ENCODE peak calls at places on chromosomes 3 and 15, in seven cellular contexts. One of them, this sample, is unnamed.

GRCh38 chr15:58396181-58396580 is 35.6 kb upstream of the LIPC start:
- DNase-seq in epithelial cell of esophagus: peak; percentile 98
- DNase-seq in PC-9: peak; percentile 90
- DNase-seq in bronchial epithelial cell: peak; percentile 97
- DNase-seq in cardiac muscle cell: no peak
- DNase-seq in GM23338: no peak
- DNase-seq in GM12878: no peak
- DNase-seq in this sample: peak; percentile 95

GRCh38 chr3:64648927-64649906 is 38.6 kb downstream of the ADAMTS9 start:
- DNase-seq in epithelial cell of esophagus: no peak
- DNase-seq in PC-9: no peak
- DNase-seq in bronchial epithelial cell: no peak
- DNase-seq in cardiac muscle cell: no peak
- DNase-seq in GM23338: no peak
- DNase-seq in GM12878: no peak
- DNase-seq in this sample: no peak

GRCh38 chr3:196499061-196499460 is 4.5 kb downstream of the RNF168 start:
- DNase-seq in epithelial cell of esophagus: no peak
- DNase-seq in PC-9: peak; percentile 82
- DNase-seq in bronchial epithelial cell: peak; percentile 10
- DNase-seq in cardiac muscle cell: no peak
- DNase-seq in GM23338: no peak
- DNase-seq in GM12878: no peak
- DNase-seq in this sample: no peak

GRCh38 chr3:195239121-195239520 is 31.8 kb downstream of the XXYLT1 start:
- DNase-seq in epithelial cell of esophagus: no peak
- DNase-seq in PC-9: no peak
- DNase-seq in bronchial epithelial cell: no peak
- DNase-seq in cardiac muscle cell: no peak
- DNase-seq in GM23338: no peak
- DNase-seq in GM12878: no peak
- DNase-seq in this sample: no peak

GRCh38 chr15:95609096-95609495 is 721.4 kb upstream of the NR2F2 start:
- DNase-seq in epithelial cell of esophagus: no peak
- DNase-seq in PC-9: no peak
- DNase-seq in bronchial epithelial cell: no peak
- DNase-seq in cardiac muscle cell: no peak
- DNase-seq in GM23338: no peak
- DNase-seq in GM12878: no peak
- DNase-seq in this sample: no peak

GRCh38 chr3:169203631-169204550 is 459.6 kb downstream of the MECOM start:
- DNase-seq in epithelial cell of esophagus: no peak
- DNase-seq in PC-9: no peak
- DNase-seq in bronchial epithelial cell: no peak
- DNase-seq in cardiac muscle cell: no peak
- DNase-seq in GM23338: no peak
- DNase-seq in GM12878: no peak
- DNase-seq in this sample: no peak

GRCh38 chr3:31422237-31422636 is 110.5 kb upstream of the STT3B start:
- DNase-seq in epithelial cell of esophagus: no peak
- DNase-seq in PC-9: no peak
- DNase-seq in bronchial epithelial cell: no peak
- DNase-seq in cardiac muscle cell: no peak
- DNase-seq in GM23338: no peak
- DNase-seq in GM12878: no peak
- DNase-seq in this sample: no peak

GRCh38 chr3:5090197-5090596 is 31.9 kb upstream of the ARL8B start:
- DNase-seq in epithelial cell of esophagus: no peak
- DNase-seq in PC-9: no peak
- DNase-seq in bronchial epithelial cell: no peak
- DNase-seq in cardiac muscle cell: no peak
- DNase-seq in GM23338: no peak
- DNase-seq in GM12878: no peak
- DNase-seq in this sample: no peak

GRCh38 chr15:64905119-64905831 is 6.4 kb upstream of the ANKDD1A start:
- DNase-seq in epithelial cell of esophagus: peak; percentile 63
- DNase-seq in PC-9: no peak
- DNase-seq in bronchial epithelial cell: peak; percentile 34
- DNase-seq in cardiac muscle cell: peak; percentile 91
- DNase-seq in GM23338: peak; percentile 98
- DNase-seq in GM12878: no peak
- DNase-seq in this sample: no peak

GRCh38 chr15:67381416-67382045 is 126.9 kb downstream of the IQCH start:
- DNase-seq in epithelial cell of esophagus: no peak
- DNase-seq in PC-9: no peak
- DNase-seq in bronchial epithelial cell: no peak
- DNase-seq in cardiac muscle cell: no peak
- DNase-seq in GM23338: no peak
- DNase-seq in GM12878: no peak
- DNase-seq in this sample: no peak

GRCh38 chr15:33313491-33313890 is 2.7 kb downstream of the RYR3 start:
- DNase-seq in epithelial cell of esophagus: peak; percentile 52
- DNase-seq in PC-9: peak; percentile 64
- DNase-seq in bronchial epithelial cell: peak; percentile 65
- DNase-seq in cardiac muscle cell: no peak
- DNase-seq in GM23338: no peak
- DNase-seq in GM12878: no peak
- DNase-seq in this sample: no peak
- H3K4me3 ChIP-seq in epithelial cell of esophagus: no peak overlapping the region
- H3K4me3 ChIP-seq in PC-9: no peak overlapping the region
- H3K4me3 ChIP-seq in bronchial epithelial cell: no peak overlapping the region
- H3K4me3 ChIP-seq in cardiac muscle cell: no peak overlapping the region
- H3K4me3 ChIP-seq in GM23338: no peak overlapping the region
- H3K4me3 ChIP-seq in GM12878: no peak overlapping the region
- H3K4me3 ChIP-seq in this sample: no peak overlapping the region

DNA sequence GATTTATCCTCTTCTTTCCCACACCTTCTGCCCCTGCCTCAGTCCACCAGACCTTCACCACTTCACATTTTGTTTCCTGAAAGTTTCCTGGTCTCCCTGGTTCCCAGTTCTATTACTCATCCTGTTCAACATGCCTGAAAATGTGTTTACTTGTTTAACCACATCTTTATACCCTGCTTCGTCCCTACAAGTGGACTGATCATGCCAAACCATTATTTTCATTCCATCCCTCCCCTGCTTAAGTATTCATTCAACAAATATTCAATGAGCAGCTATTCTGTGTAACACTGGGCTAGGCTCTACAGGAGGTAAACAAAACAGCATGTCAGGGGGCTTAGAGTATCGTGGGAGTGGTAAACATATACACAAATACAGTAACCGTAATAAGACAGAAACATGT is 5.5 kb downstream of the MYO5A start:
- DNase-seq in epithelial cell of esophagus: peak; percentile 92
- DNase-seq in PC-9: no peak
- DNase-seq in bronchial epithelial cell: peak; percentile 97
- DNase-seq in cardiac muscle cell: no peak
- DNase-seq in GM23338: no peak
- DNase-seq in GM12878: no peak
- DNase-seq in this sample: peak; percentile 49
- H3K4me3 ChIP-seq in epithelial cell of esophagus: no peak overlapping the region
- H3K4me3 ChIP-seq in PC-9: no peak overlapping the region
- H3K4me3 ChIP-seq in bronchial epithelial cell: no peak overlapping the region
- H3K4me3 ChIP-seq in cardiac muscle cell: no peak overlapping the region
- H3K4me3 ChIP-seq in GM23338: no peak overlapping the region
- H3K4me3 ChIP-seq in GM12878: no peak overlapping the region
- H3K4me3 ChIP-seq in this sample: no peak overlapping the region

GRCh38 chr3:42908675-42909074 is 2.7 kb downstream of the ZNF662 start:
- DNase-seq in epithelial cell of esophagus: no peak
- DNase-seq in PC-9: no peak
- DNase-seq in bronchial epithelial cell: no peak
- DNase-seq in cardiac muscle cell: no peak
- DNase-seq in GM23338: no peak
- DNase-seq in GM12878: no peak
- DNase-seq in this sample: no peak

GRCh38 chr3:42904076-42904475 is 1.9 kb upstream of the ZNF662 start:
- DNase-seq in epithelial cell of esophagus: no peak
- DNase-seq in PC-9: no peak
- DNase-seq in bronchial epithelial cell: no peak
- DNase-seq in cardiac muscle cell: no peak
- DNase-seq in GM23338: no peak
- DNase-seq in GM12878: no peak
- DNase-seq in this sample: no peak

GRCh38 chr3:42905740-42906084 is 230 bp upstream of the ZNF662 start:
- DNase-seq in epithelial cell of esophagus: no peak
- DNase-seq in PC-9: no peak
- DNase-seq in bronchial epithelial cell: no peak
- DNase-seq in cardiac muscle cell: no peak
- DNase-seq in GM23338: no peak
- DNase-seq in GM12878: no peak
- DNase-seq in this sample: no peak

GRCh38 chr3:42906905-42907183 is 902 bp downstream of the ZNF662 start:
- DNase-seq in epithelial cell of esophagus: no peak
- DNase-seq in PC-9: no peak
- DNase-seq in bronchial epithelial cell: no peak
- DNase-seq in cardiac muscle cell: no peak
- DNase-seq in GM23338: no peak
- DNase-seq in GM12878: no peak
- DNase-seq in this sample: no peak

GRCh38 chr3:42906085-42906904 is at the start of gene ZNF662:
- DNase-seq in epithelial cell of esophagus: peak; percentile 53
- DNase-seq in PC-9: peak; percentile 53
- DNase-seq in bronchial epithelial cell: no peak
- DNase-seq in cardiac muscle cell: no peak
- DNase-seq in GM23338: peak; percentile 27
- DNase-seq in GM12878: no peak
- DNase-seq in this sample: no peak
- H3K4me3 ChIP-seq in epithelial cell of esophagus: peak within 1 kb of the TSS; percentile 43
- H3K4me3 ChIP-seq in PC-9: peak within 1 kb of the TSS; percentile 48
- H3K4me3 ChIP-seq in bronchial epithelial cell: peak within 1 kb of the TSS; percentile 43
- H3K4me3 ChIP-seq in cardiac muscle cell: no peak within 1 kb of the TSS
- H3K4me3 ChIP-seq in GM23338: peak within 1 kb of the TSS; percentile 13
- H3K4me3 ChIP-seq in GM12878: no peak within 1 kb of the TSS
- H3K4me3 ChIP-seq in this sample: peak within 1 kb of the TSS; percentile 48

GRCh38 chr3:126355251-126355650 is 2.0 kb downstream of the KLF15 start:
- DNase-seq in epithelial cell of esophagus: no peak
- DNase-seq in PC-9: no peak
- DNase-seq in bronchial epithelial cell: no peak
- DNase-seq in cardiac muscle cell: no peak
- DNase-seq in GM23338: no peak
- DNase-seq in GM12878: no peak
- DNase-seq in this sample: no peak

GRCh38 chr3:126354776-126355175 is 2.4 kb downstream of the KLF15 start:
- DNase-seq in epithelial cell of esophagus: no peak
- DNase-seq in PC-9: no peak
- DNase-seq in bronchial epithelial cell: no peak
- DNase-seq in cardiac muscle cell: no peak
- DNase-seq in GM23338: no peak
- DNase-seq in GM12878: no peak
- DNase-seq in this sample: no peak

GRCh38 chr3:126357299-126358037 is at the start of gene KLF15:
- DNase-seq in epithelial cell of esophagus: peak; percentile 85
- DNase-seq in PC-9: no peak
- DNase-seq in bronchial epithelial cell: peak; percentile 39
- DNase-seq in cardiac muscle cell: peak; percentile 96
- DNase-seq in GM23338: peak; percentile 93
- DNase-seq in GM12878: no peak
- DNase-seq in this sample: peak; percentile 46

GRCh38 chr3:126356373-126357298 is 572 bp downstream of the KLF15 start:
- DNase-seq in epithelial cell of esophagus: no peak
- DNase-seq in PC-9: no peak
- DNase-seq in bronchial epithelial cell: no peak
- DNase-seq in cardiac muscle cell: peak; percentile 64
- DNase-seq in GM23338: peak; percentile 41
- DNase-seq in GM12878: no peak
- DNase-seq in this sample: no peak

DNA sequence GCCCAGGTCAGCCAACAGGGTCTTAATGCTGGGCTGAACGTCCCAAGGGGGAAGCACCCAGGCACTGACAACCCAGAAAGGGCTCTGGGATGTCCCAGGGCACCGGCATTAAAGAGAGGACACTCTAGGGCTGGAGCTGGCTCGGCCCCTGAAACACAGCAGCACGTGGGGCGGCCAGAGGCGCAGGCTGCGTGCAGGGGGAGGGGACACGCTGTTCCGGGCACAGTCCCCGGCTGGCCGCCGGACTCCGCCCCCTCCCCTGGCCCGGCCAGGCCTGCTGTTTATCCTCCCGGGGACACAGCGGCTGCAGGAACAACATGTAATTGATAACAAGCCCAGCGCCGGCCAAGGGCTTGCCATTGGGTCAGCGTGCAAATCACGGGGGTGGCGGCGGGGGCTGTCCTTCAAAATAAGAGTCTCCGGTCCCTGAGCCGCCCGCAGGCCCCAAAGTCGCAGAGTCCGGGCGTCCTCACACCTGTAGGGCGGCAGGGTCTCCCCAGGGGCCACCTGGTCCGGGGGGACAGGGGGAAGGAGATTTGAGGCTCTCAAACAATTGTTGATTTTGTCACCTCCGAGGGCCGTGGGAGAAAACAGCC is 1.3 kb downstream of the KLF15 start:
- DNase-seq in epithelial cell of esophagus: no peak
- DNase-seq in PC-9: no peak
- DNase-seq in bronchial epithelial cell: no peak
- DNase-seq in cardiac muscle cell: peak; percentile 96
- DNase-seq in GM23338: peak; percentile 93
- DNase-seq in GM12878: no peak
- DNase-seq in this sample: peak; percentile 64
- H3K4me3 ChIP-seq in epithelial cell of esophagus: peak overlapping the region; percentile 12
- H3K4me3 ChIP-seq in PC-9: peak overlapping the region; percentile 14
- H3K4me3 ChIP-seq in bronchial epithelial cell: peak overlapping the region; percentile 48
- H3K4me3 ChIP-seq in cardiac muscle cell: peak overlapping the region; percentile 81
- H3K4me3 ChIP-seq in GM23338: peak overlapping the region; percentile 69
- H3K4me3 ChIP-seq in GM12878: no peak overlapping the region
- H3K4me3 ChIP-seq in this sample: peak overlapping the region; percentile 51

DNA sequence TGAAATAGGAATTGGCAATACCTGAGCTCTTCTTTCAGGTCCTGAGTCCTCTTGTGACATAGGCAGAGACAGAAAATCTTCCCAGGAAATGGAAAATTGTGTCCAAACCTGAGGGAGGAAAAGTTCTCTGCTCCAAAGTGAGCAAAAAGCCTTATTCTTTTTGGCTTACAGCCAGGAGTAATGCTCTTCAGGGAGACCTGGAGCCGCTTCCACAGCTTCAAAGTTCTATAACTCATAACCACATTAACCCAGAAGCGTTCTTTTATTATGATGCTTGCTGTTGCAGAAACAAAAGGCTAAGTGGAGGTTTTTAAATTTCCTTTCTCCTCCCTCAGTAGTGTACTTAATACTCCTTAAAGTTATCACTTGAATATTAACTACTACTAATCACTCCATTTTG is 621 bp downstream of the IGSF10 start:
- DNase-seq in epithelial cell of esophagus: peak; percentile 6
- DNase-seq in PC-9: no peak
- DNase-seq in bronchial epithelial cell: peak; percentile 13
- DNase-seq in cardiac muscle cell: no peak
- DNase-seq in GM23338: no peak
- DNase-seq in GM12878: no peak
- DNase-seq in this sample: peak; percentile 11
- H3K4me3 ChIP-seq in epithelial cell of esophagus: peak overlapping the region; percentile 48
- H3K4me3 ChIP-seq in PC-9: peak overlapping the region; percentile 72
- H3K4me3 ChIP-seq in bronchial epithelial cell: no peak overlapping the region
- H3K4me3 ChIP-seq in cardiac muscle cell: peak overlapping the region; percentile 31
- H3K4me3 ChIP-seq in GM23338: peak overlapping the region; percentile 57
- H3K4me3 ChIP-seq in GM12878: no peak overlapping the region
- H3K4me3 ChIP-seq in this sample: peak overlapping the region; percentile 53